ENCODE peak calls at places on chromosomes 1 and 21, in five cellular contexts. One of them, this sample, is unnamed.

GRCh38 chr1:15728937-15729657 is 7.0 kb upstream of the SLC25A34 start:
- DNase-seq in transverse colon: no peak
- DNase-seq in PC-3: no peak
- DNase-seq in HCT116: no peak
- DNase-seq in fibroblast of lung: no peak
- DNase-seq in this sample: no peak

GRCh38 chr21:34280987-34281386 is 82.8 kb upstream of the KCNE2 start:
- DNase-seq in transverse colon: no peak
- DNase-seq in PC-3: no peak
- DNase-seq in HCT116: no peak
- DNase-seq in fibroblast of lung: no peak
- DNase-seq in this sample: no peak

GRCh38 chr1:101137144-101138126 is 99.4 kb upstream of the S1PR1 start:
- DNase-seq in transverse colon: no peak
- DNase-seq in PC-3: no peak
- DNase-seq in HCT116: no peak
- DNase-seq in fibroblast of lung: peak
- DNase-seq in this sample: peak

GRCh38 chr1:233085566-233085965 is 135.2 kb downstream of the NTPCR start:
- DNase-seq in transverse colon: no peak
- DNase-seq in PC-3: peak
- DNase-seq in HCT116: no peak
- DNase-seq in fibroblast of lung: no peak
- DNase-seq in this sample: peak

GRCh38 chr21:27480841-27481261 is 514.0 kb upstream of the ADAMTS5 start:
- DNase-seq in transverse colon: no peak
- DNase-seq in PC-3: peak
- DNase-seq in HCT116: no peak
- DNase-seq in fibroblast of lung: no peak
- DNase-seq in this sample: peak

GRCh38 chr1:157310401-157310800 is 172.2 kb upstream of the ETV3 start:
- DNase-seq in transverse colon: no peak
- DNase-seq in PC-3: no peak
- DNase-seq in HCT116: no peak
- DNase-seq in fibroblast of lung: no peak
- DNase-seq in this sample: no peak

GRCh38 chr1:234919061-234919755 is 209.4 kb downstream of the TOMM20 start:
- DNase-seq in transverse colon: peak
- DNase-seq in PC-3: no peak
- DNase-seq in HCT116: no peak
- DNase-seq in fibroblast of lung: no peak
- DNase-seq in this sample: no peak

GRCh38 chr1:2133879-2134215 is 60.7 kb downstream of the FAAP20 start:
- DNase-seq in transverse colon: no peak
- DNase-seq in PC-3: no peak
- DNase-seq in HCT116: no peak
- DNase-seq in fibroblast of lung: no peak
- DNase-seq in this sample: no peak

GRCh38 chr1:17148950-17149608 is 29.8 kb upstream of the PADI2 start:
- DNase-seq in transverse colon: no peak
- DNase-seq in PC-3: no peak
- DNase-seq in HCT116: no peak
- DNase-seq in fibroblast of lung: no peak
- DNase-seq in this sample: peak

GRCh38 chr1:109371271-109371739 is 26.4 kb downstream of the SORT1 start:
- DNase-seq in transverse colon: no peak
- DNase-seq in PC-3: peak
- DNase-seq in HCT116: no peak
- DNase-seq in fibroblast of lung: peak
- DNase-seq in this sample: peak

GRCh38 chr1:21814241-21814918 is 2.3 kb downstream of the LDLRAD2 start:
- DNase-seq in transverse colon: peak
- DNase-seq in PC-3: no peak
- DNase-seq in HCT116: no peak
- DNase-seq in fibroblast of lung: no peak
- DNase-seq in this sample: peak

GRCh38 chr1:31976401-31976800 is 37.3 kb upstream of the KHDRBS1 start:
- DNase-seq in transverse colon: no peak
- DNase-seq in PC-3: peak
- DNase-seq in HCT116: no peak
- DNase-seq in fibroblast of lung: no peak
- DNase-seq in this sample: no peak

DNA sequence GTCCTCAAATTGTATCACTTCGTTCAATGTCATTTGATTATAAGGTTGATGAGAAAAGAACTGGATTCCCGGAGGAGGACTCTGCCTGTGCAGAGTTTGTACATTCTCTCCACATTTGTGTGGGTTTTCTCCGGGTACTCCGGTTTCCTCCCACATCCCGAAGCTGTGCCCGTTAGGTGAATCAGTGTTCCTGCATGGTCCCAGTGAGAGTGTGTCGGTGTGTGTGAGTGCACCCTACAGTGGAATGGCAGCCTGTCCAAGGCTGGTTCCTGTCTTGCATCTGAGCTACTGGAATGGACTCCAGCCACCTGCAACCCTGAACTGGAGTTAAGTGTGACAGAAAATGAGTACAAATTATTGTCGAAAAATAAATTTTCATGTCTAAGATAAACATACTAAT is 92.2 kb upstream of the KCTD3 start:
- DNase-seq in transverse colon: no peak
- DNase-seq in PC-3: no peak
- DNase-seq in HCT116: no peak
- DNase-seq in fibroblast of lung: no peak
- DNase-seq in this sample: no peak
- TF ChIP-seq CTCF in transverse colon: no peak
- TF ChIP-seq CTCF in PC-3: no peak
- TF ChIP-seq CTCF in HCT116: no peak
- TF ChIP-seq CTCF in fibroblast of lung: no peak
- TF ChIP-seq CTCF in this sample: no peak

GRCh38 chr1:89833183-89834077 is 12.6 kb downstream of the LRRC8D start:
- DNase-seq in transverse colon: no peak
- DNase-seq in PC-3: no peak
- DNase-seq in HCT116: no peak
- DNase-seq in fibroblast of lung: no peak
- DNase-seq in this sample: no peak

GRCh38 chr1:89836997-89837909 is 16.4 kb downstream of the LRRC8D start:
- DNase-seq in transverse colon: no peak
- DNase-seq in PC-3: no peak
- DNase-seq in HCT116: no peak
- DNase-seq in fibroblast of lung: no peak
- DNase-seq in this sample: no peak

GRCh38 chr1:89834078-89834704 is 13.4 kb downstream of the LRRC8D start:
- DNase-seq in transverse colon: no peak
- DNase-seq in PC-3: no peak
- DNase-seq in HCT116: no peak
- DNase-seq in fibroblast of lung: peak
- DNase-seq in this sample: peak

GRCh38 chr1:89839516-89839915 is 18.7 kb downstream of the LRRC8D start:
- DNase-seq in transverse colon: no peak
- DNase-seq in PC-3: no peak
- DNase-seq in HCT116: no peak
- DNase-seq in fibroblast of lung: no peak
- DNase-seq in this sample: no peak

DNA sequence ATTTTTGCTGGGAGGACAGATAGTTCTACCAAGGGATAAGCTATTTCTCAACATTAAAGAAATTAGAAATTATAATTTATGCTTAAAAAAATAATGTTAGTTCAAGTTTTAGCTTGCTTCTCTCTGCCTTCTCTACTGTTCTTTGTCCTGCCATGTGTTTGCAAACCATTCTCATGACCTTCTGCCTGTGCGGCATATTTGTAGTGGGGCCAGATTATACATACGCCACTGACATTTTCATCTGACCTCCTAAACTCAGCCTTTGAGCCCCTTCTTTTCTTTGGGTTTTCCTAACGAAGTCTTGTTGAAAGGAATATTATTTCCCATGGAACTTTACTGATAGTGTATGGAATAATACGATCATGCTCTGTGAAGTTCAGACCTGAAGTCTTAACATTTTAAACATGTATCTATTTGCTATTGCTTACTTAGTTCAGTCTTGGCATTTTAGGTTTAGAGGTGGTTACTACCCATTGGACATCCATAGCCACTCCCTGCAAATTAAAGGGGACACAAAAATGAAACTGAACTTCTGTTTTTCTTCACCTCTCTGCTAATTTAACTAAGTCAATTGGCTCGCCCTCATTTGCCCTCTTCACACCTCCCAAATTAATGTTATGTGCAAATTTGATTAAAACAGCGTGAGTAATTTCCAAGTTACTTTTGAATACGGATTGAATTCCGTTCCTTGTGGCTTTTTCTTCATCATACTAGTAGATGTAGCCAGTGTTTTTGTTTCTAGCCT is 15.6 kb downstream of the LRRC8D start:
- DNase-seq in transverse colon: no peak
- DNase-seq in PC-3: no peak
- DNase-seq in HCT116: no peak
- DNase-seq in fibroblast of lung: no peak
- DNase-seq in this sample: no peak
- H3K4me3 ChIP-seq in transverse colon: no peak
- H3K4me3 ChIP-seq in PC-3: no peak
- H3K4me3 ChIP-seq in HCT116: no peak
- H3K4me3 ChIP-seq in fibroblast of lung: no peak
- H3K4me3 ChIP-seq in this sample: no peak

DNA sequence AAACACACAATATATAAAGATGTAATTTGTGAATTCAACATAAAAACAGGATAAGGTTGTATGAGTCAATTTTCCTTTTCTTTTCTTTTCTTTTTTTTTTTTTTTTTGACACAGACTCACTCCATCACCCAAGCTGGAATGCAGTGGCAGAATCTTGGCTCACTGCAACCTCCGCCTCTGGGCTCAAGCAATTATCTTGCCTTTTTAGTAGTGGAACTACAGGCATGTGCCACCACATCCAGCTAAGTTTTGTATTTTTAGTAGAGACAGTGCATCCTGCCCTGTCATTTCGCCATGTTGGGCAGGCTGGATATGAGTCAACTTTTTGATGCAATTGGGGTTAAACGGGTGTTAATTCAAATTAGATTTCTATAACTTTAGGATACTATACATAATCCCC is 10.3 kb upstream of the SPRR2B start:
- DNase-seq in transverse colon: no peak
- DNase-seq in PC-3: no peak
- DNase-seq in HCT116: no peak
- DNase-seq in fibroblast of lung: no peak
- DNase-seq in this sample: no peak
- TF ChIP-seq CTCF in transverse colon: no peak
- TF ChIP-seq CTCF in PC-3: no peak
- TF ChIP-seq CTCF in HCT116: no peak
- TF ChIP-seq CTCF in fibroblast of lung: no peak
- TF ChIP-seq CTCF in this sample: no peak

DNA sequence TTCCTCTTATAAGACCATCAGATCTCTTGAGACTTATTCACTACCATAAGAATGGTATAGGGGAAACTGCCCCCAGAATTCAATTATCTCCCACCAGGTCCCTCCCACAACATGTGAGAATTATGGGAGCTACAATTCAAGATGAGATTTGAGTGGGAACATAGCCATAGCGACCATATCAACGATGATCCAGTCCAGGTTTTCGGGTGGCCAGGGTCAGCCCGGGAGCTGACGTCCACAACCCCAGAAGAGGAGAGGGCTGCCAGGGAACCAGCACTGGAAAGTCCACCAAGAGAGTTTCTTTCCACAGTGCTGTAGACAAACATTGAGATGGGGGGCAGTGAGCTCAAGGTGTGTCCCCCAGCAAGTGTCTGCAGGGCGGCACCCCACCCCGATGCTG is 88.4 kb downstream of the VWA5B1 start:
- DNase-seq in transverse colon: no peak
- DNase-seq in PC-3: no peak
- DNase-seq in HCT116: no peak
- DNase-seq in fibroblast of lung: no peak
- DNase-seq in this sample: no peak
- H3K4me3 ChIP-seq in transverse colon: no peak
- H3K4me3 ChIP-seq in PC-3: no peak
- H3K4me3 ChIP-seq in HCT116: no peak
- H3K4me3 ChIP-seq in fibroblast of lung: no peak
- H3K4me3 ChIP-seq in this sample: no peak

GRCh38 chr1:163201906-163202305 is 810 bp downstream of the RGS5 start:
- DNase-seq in transverse colon: no peak
- DNase-seq in PC-3: no peak
- DNase-seq in HCT116: no peak
- DNase-seq in fibroblast of lung: no peak
- DNase-seq in this sample: no peak
- TF ChIP-seq CTCF in transverse colon: no peak
- TF ChIP-seq CTCF in PC-3: no peak
- TF ChIP-seq CTCF in HCT116: no peak
- TF ChIP-seq CTCF in fibroblast of lung: no peak
- TF ChIP-seq CTCF in this sample: no peak

DNA sequence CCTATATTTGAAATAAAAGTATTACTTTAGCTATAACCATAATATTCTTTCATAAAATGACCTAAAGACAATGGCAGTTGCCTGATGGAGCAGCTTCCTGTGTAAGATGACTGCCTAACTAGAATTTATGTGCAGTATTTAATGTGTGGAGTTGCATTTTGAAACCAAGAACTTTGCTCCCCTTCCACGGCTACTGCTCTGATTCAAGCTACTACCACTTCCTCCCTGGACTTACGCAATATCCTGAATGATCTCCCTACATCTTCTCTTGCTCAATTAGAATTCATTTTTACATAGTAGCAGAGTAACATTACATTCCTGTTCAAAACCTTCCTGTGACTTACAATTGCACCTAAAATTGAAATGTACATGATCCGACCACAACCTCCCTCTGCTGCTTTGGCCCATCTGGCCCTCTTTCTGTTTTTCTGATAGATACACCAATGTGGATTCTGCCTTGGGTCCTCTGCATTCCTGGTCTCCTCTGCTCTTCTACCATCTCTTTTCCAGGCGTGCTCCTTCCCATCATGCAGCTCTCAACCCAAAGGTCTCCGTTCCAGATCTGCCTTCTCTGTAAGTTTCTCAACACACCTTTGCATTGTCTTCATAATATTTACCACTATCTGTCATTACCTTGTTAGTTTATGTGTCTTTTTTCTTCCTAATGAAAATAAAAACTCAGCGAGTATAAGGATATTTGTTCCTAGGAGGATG is 47.4 kb upstream of the USP25 start:
- DNase-seq in transverse colon: no peak
- DNase-seq in PC-3: peak
- DNase-seq in HCT116: no peak
- DNase-seq in fibroblast of lung: peak
- DNase-seq in this sample: peak
- H3K4me3 ChIP-seq in transverse colon: no peak
- H3K4me3 ChIP-seq in PC-3: peak
- H3K4me3 ChIP-seq in HCT116: no peak
- H3K4me3 ChIP-seq in fibroblast of lung: no peak
- H3K4me3 ChIP-seq in this sample: no peak

GRCh38 chr1:55844322-55844721 is 629.2 kb upstream of the USP24 start:
- DNase-seq in transverse colon: no peak
- DNase-seq in PC-3: no peak
- DNase-seq in HCT116: no peak
- DNase-seq in fibroblast of lung: no peak
- DNase-seq in this sample: no peak

DNA sequence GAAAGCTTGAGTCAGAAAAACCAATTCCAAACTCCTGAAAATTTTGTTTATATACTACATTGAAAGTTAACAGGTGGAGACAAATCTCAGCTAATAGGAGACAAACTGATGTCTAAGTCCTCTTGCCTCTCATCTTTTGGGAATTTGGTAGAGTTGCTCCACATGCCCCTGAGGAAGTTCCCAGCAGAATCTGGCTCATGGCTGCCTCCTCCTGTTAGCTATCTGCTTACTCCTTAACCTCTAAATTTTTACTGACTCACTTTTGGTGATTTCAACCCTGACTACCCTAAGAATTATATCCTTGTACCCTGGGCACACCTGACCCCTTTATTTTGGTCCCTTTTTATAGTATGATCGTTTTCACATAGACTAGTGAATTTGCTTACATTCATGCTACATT is 633.7 kb upstream of the USP24 start:
- DNase-seq in transverse colon: no peak
- DNase-seq in PC-3: peak
- DNase-seq in HCT116: no peak
- DNase-seq in fibroblast of lung: peak
- DNase-seq in this sample: peak
- TF ChIP-seq CTCF in transverse colon: no peak
- TF ChIP-seq CTCF in PC-3: peak
- TF ChIP-seq CTCF in HCT116: peak
- TF ChIP-seq CTCF in fibroblast of lung: peak
- TF ChIP-seq CTCF in this sample: peak

This sample was measured in fibroblast of villous mesenchyme.